ENCODE peak calls at places on chromosomes 4 and X, in six cellular contexts. F, M, C, O, I and Y are unnamed samples.

GRCh38 chr4:138680251-138680650 is 335.3 kb upstream of the NOCT start:
- DNase-seq in F (no peak), M (no peak), C (no peak), O (no peak), I (no peak), Y (no peak)

GRCh38 chr4:139921551-139922184 is 232.3 kb downstream of the MAML3 start:
- DNase-seq in F (peak), M (peak), C (no peak), O (no peak), I (no peak), Y (no peak)

GRCh38 chr4:151031831-151032605 is 16.9 kb upstream of the LRBA start:
- DNase-seq in F (no peak), M (no peak), C (peak), O (peak), I (no peak), Y (no peak)

GRCh38 chr4:123158576-123158975 is 236.2 kb upstream of the NUDT6 start:
- DNase-seq in F (no peak), M (no peak), C (no peak), O (peak), I (no peak), Y (no peak)

GRCh38 chr4:125704726-125705125 is 390.0 kb downstream of the FAT4 start:
- DNase-seq in F (no peak), M (no peak), C (no peak), O (no peak), I (no peak), Y (no peak)

GRCh38 chrX:109840585-109840984 is 107.5 kb upstream of the ACSL4 start:
- DNase-seq in F (no peak), M (no peak), C (peak), O (peak), I (no peak), Y (no peak)

GRCh38 chr4:16794816-16795445 is 103.5 kb downstream of the LDB2 start:
- DNase-seq in F (peak), M (peak), C (peak), O (no peak), I (no peak), Y (no peak)

GRCh38 chr4:40307627-40308497 is 27.3 kb upstream of the CHRNA9 start:
- DNase-seq in F (no peak), M (no peak), C (peak), O (no peak), I (peak), Y (peak)

GRCh38 chrX:102934624-102935023 is 2.4 kb upstream of the RAB40AL start:
- DNase-seq in F (no peak), M (peak), C (peak), O (peak), I (no peak), Y (peak)

GRCh38 chr4:165966833-165967232 is 93.8 kb downstream of the TLL1 start:
- DNase-seq in F (no peak), M (no peak), C (no peak), O (no peak), I (no peak), Y (no peak)

GRCh38 chrX:136200466-136200865 is 50.7 kb downstream of the MAP7D3 start:
- DNase-seq in F (no peak), M (peak), C (peak), O (peak), I (no peak), Y (no peak)

GRCh38 chrX:40097492-40098263 is at the start of gene BCOR:
- DNase-seq in F (peak), M (peak), C (peak), O (peak), I (peak), Y (peak)

GRCh38 chr4:182385897-182386296 is 142.7 kb downstream of the TENM3 start:
- DNase-seq in F (no peak), M (no peak), C (no peak), O (no peak), I (no peak), Y (no peak)

GRCh38 chr4:7073526-7074390 is 5.9 kb upstream of the GRPEL1 start:
- DNase-seq in F (no peak), M (peak), C (peak), O (peak), I (no peak), Y (no peak)

GRCh38 chrX:150486011-150486410 is 82.4 kb upstream of the MTM1 start:
- DNase-seq in F (no peak), M (peak), C (peak), O (peak), I (peak), Y (peak)

GRCh38 chrX:11239230-11239629 is 54.0 kb upstream of the AMELX start:
- DNase-seq in F (no peak), M (peak), C (no peak), O (peak), I (no peak), Y (no peak)

GRCh38 chr4:138759508-138759907 is 256.1 kb upstream of the NOCT start:
- DNase-seq in F (no peak), M (no peak), C (no peak), O (no peak), I (no peak), Y (no peak)